ENCODE peak calls at places on chromosome 12, in seven cellular contexts. One of them, this sample, is unnamed.
A peak's percentile ranks its signal among the peaks of the same experiment; 100 is the strongest.

GRCh38 chr12:65882504-65882903 is 58.2 kb downstream of the HMGA2 start:
- DNase-seq in neural crest cell: no peak
- DNase-seq in left ventricle myocardium inferior: no peak
- DNase-seq in CD4-positive, alpha-beta T cell: no peak
- DNase-seq in HFFc6: no peak
- DNase-seq in cardiac fibroblast: no peak
- DNase-seq in heart right ventricle: no peak
- DNase-seq in this sample: no peak

GRCh38 chr12:41345071-41345470 is 157.0 kb downstream of the PDZRN4 start:
- DNase-seq in heart right ventricle: no peak
- DNase-seq in neural crest cell: no peak
- DNase-seq in HFFc6: no peak
- DNase-seq in cardiac fibroblast: no peak
- DNase-seq in left ventricle myocardium inferior: no peak
- DNase-seq in CD4-positive, alpha-beta T cell: no peak
- DNase-seq in this sample: no peak

GRCh38 chr12:85029456-85029855 is 6.6 kb downstream of the TSPAN19 start:
- DNase-seq in left ventricle myocardium inferior: no peak
- DNase-seq in CD4-positive, alpha-beta T cell: no peak
- DNase-seq in HFFc6: peak; percentile 13
- DNase-seq in neural crest cell: no peak
- DNase-seq in heart right ventricle: no peak
- DNase-seq in cardiac fibroblast: peak; percentile 63
- DNase-seq in this sample: no peak

GRCh38 chr12:29611906-29612305 is 114.4 kb upstream of the OVCH1 start:
- DNase-seq in CD4-positive, alpha-beta T cell: no peak
- DNase-seq in cardiac fibroblast: peak; percentile 92
- DNase-seq in heart right ventricle: no peak
- DNase-seq in HFFc6: no peak
- DNase-seq in left ventricle myocardium inferior: no peak
- DNase-seq in neural crest cell: no peak
- DNase-seq in this sample: no peak

GRCh38 chr12:106195638-106196037 is 52.2 kb downstream of the CKAP4 start:
- DNase-seq in neural crest cell: no peak
- DNase-seq in left ventricle myocardium inferior: peak; percentile 58
- DNase-seq in cardiac fibroblast: peak; percentile 62
- DNase-seq in HFFc6: peak; percentile 88
- DNase-seq in CD4-positive, alpha-beta T cell: no peak
- DNase-seq in heart right ventricle: peak; percentile 52
- DNase-seq in this sample: no peak

GRCh38 chr12:43331935-43332334 is 220.1 kb downstream of the ADAMTS20 start:
- DNase-seq in CD4-positive, alpha-beta T cell: no peak
- DNase-seq in cardiac fibroblast: no peak
- DNase-seq in neural crest cell: no peak
- DNase-seq in heart right ventricle: no peak
- DNase-seq in left ventricle myocardium inferior: no peak
- DNase-seq in HFFc6: no peak
- DNase-seq in this sample: no peak

GRCh38 chr12:125079084-125079483 is 13.8 kb downstream of the AACS start:
- DNase-seq in heart right ventricle: no peak
- DNase-seq in neural crest cell: no peak
- DNase-seq in left ventricle myocardium inferior: no peak
- DNase-seq in HFFc6: no peak
- DNase-seq in cardiac fibroblast: no peak
- DNase-seq in CD4-positive, alpha-beta T cell: no peak
- DNase-seq in this sample: no peak

GRCh38 chr12:108653082-108653516 is 19.4 kb upstream of the SELPLG start:
- DNase-seq in heart right ventricle: no peak
- DNase-seq in left ventricle myocardium inferior: no peak
- DNase-seq in neural crest cell: no peak
- DNase-seq in HFFc6: no peak
- DNase-seq in cardiac fibroblast: no peak
- DNase-seq in CD4-positive, alpha-beta T cell: no peak
- DNase-seq in this sample: no peak

GRCh38 chr12:121849660-121850059 is 9.0 kb downstream of the HPD start:
- DNase-seq in neural crest cell: no peak
- DNase-seq in CD4-positive, alpha-beta T cell: no peak
- DNase-seq in heart right ventricle: no peak
- DNase-seq in HFFc6: no peak
- DNase-seq in cardiac fibroblast: no peak
- DNase-seq in left ventricle myocardium inferior: no peak
- DNase-seq in this sample: no peak

GRCh38 chr12:1374296-1374695 is 220.1 kb downstream of the FBXL14 start:
- DNase-seq in left ventricle myocardium inferior: no peak
- DNase-seq in heart right ventricle: no peak
- DNase-seq in cardiac fibroblast: no peak
- DNase-seq in neural crest cell: no peak
- DNase-seq in HFFc6: no peak
- DNase-seq in CD4-positive, alpha-beta T cell: no peak
- DNase-seq in this sample: no peak

GRCh38 chr12:113310489-113310888 is 24.4 kb downstream of the SLC8B1 start:
- DNase-seq in left ventricle myocardium inferior: no peak
- DNase-seq in heart right ventricle: no peak
- DNase-seq in HFFc6: no peak
- DNase-seq in cardiac fibroblast: no peak
- DNase-seq in CD4-positive, alpha-beta T cell: no peak
- DNase-seq in neural crest cell: no peak
- DNase-seq in this sample: no peak

GRCh38 chr12:27651201-27651600 is 45.0 kb upstream of the REP15 start:
- DNase-seq in cardiac fibroblast: peak; percentile 39
- DNase-seq in neural crest cell: no peak
- DNase-seq in left ventricle myocardium inferior: no peak
- DNase-seq in HFFc6: peak; percentile 2
- DNase-seq in CD4-positive, alpha-beta T cell: no peak
- DNase-seq in heart right ventricle: no peak
- DNase-seq in this sample: no peak

GRCh38 chr12:51820721-51821422 is 27.6 kb downstream of the FIGNL2 start:
- DNase-seq in cardiac fibroblast: peak; percentile 37
- DNase-seq in HFFc6: no peak
- DNase-seq in heart right ventricle: peak; percentile 72
- DNase-seq in neural crest cell: peak; percentile 76
- DNase-seq in CD4-positive, alpha-beta T cell: peak; percentile 82
- DNase-seq in left ventricle myocardium inferior: peak; percentile 73
- DNase-seq in this sample: peak; percentile 95

GRCh38 chr12:109759595-109759994 is 46.0 kb downstream of the FAM222A start:
- DNase-seq in HFFc6: no peak
- DNase-seq in neural crest cell: no peak
- DNase-seq in heart right ventricle: peak; percentile 37
- DNase-seq in CD4-positive, alpha-beta T cell: peak; percentile 7
- DNase-seq in left ventricle myocardium inferior: peak; percentile 16
- DNase-seq in cardiac fibroblast: no peak
- DNase-seq in this sample: peak; percentile 4

GRCh38 chr12:70543444-70543843 is 93.8 kb downstream of the PTPRB start:
- DNase-seq in cardiac fibroblast: peak; percentile 98
- DNase-seq in left ventricle myocardium inferior: no peak
- DNase-seq in HFFc6: peak; percentile 94
- DNase-seq in neural crest cell: no peak
- DNase-seq in CD4-positive, alpha-beta T cell: no peak
- DNase-seq in heart right ventricle: no peak
- DNase-seq in this sample: no peak

GRCh38 chr12:97748298-97748697 is 285.7 kb downstream of the RMST start:
- DNase-seq in cardiac fibroblast: no peak
- DNase-seq in HFFc6: no peak
- DNase-seq in CD4-positive, alpha-beta T cell: no peak
- DNase-seq in heart right ventricle: no peak
- DNase-seq in neural crest cell: no peak
- DNase-seq in left ventricle myocardium inferior: no peak
- DNase-seq in this sample: no peak

GRCh38 chr12:46557539-46558373 is 185.2 kb upstream of the SLC38A2 start:
- DNase-seq in HFFc6: peak; percentile 53
- DNase-seq in CD4-positive, alpha-beta T cell: no peak
- DNase-seq in left ventricle myocardium inferior: no peak
- DNase-seq in cardiac fibroblast: peak; percentile 59
- DNase-seq in heart right ventricle: no peak
- DNase-seq in neural crest cell: no peak
- DNase-seq in this sample: no peak

GRCh38 chr12:92294676-92295440 is 149.2 kb upstream of the BTG1 start:
- DNase-seq in HFFc6: no peak
- DNase-seq in left ventricle myocardium inferior: no peak
- DNase-seq in heart right ventricle: no peak
- DNase-seq in neural crest cell: no peak
- DNase-seq in cardiac fibroblast: no peak
- DNase-seq in CD4-positive, alpha-beta T cell: no peak
- DNase-seq in this sample: no peak

GRCh38 chr12:112370868-112371510 is 11.2 kb downstream of the HECTD4 start:
- DNase-seq in left ventricle myocardium inferior: no peak
- DNase-seq in heart right ventricle: no peak
- DNase-seq in cardiac fibroblast: no peak
- DNase-seq in neural crest cell: no peak
- DNase-seq in CD4-positive, alpha-beta T cell: no peak
- DNase-seq in HFFc6: no peak
- DNase-seq in this sample: no peak

GRCh38 chr12:12562016-12562483 is 613 bp downstream of the DUSP16 start:
- DNase-seq in HFFc6: no peak
- DNase-seq in left ventricle myocardium inferior: peak; percentile 39
- DNase-seq in neural crest cell: peak; percentile 25
- DNase-seq in CD4-positive, alpha-beta T cell: peak; percentile 40
- DNase-seq in heart right ventricle: peak; percentile 47
- DNase-seq in cardiac fibroblast: peak; percentile 27
- DNase-seq in this sample: no peak

DNA sequence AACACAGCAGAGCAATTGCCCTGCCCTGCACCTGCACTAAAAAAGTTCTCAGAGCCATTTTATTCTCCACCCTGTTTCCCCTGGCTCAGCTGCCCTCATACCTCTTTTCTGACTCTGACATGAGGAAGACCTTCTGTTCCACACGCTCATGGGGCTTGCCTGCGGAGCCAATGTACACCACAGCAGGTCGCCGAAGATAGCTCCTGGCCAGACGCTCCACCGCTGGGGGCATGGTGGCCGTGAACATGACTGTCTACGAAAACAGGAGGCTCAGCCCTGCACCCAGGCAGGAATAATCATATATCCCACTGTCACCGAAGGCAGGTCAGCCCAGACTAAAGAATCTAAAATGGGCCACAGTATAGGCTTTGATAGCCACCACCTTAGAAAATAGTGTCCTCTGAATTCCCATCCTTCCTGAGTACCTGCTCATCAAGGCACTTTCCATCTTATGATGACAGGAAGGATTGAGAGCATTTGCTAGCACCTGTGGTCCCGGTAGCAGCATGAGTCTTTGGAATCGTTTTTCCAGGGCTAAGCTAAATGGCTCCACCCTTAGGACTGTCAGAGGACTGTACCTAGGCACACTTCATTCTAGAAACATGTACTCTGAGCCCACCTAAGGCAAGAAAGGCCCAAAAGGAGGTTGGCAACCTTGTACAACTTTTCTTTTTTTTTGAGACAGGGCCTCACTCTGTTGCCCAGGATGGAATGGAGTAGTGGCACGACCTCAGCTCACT is 14.2 kb downstream of the CACNB3 start:
- DNase-seq in cardiac fibroblast: no peak
- DNase-seq in heart right ventricle: no peak
- DNase-seq in CD4-positive, alpha-beta T cell: no peak
- DNase-seq in HFFc6: no peak
- DNase-seq in left ventricle myocardium inferior: no peak
- DNase-seq in neural crest cell: no peak
- DNase-seq in this sample: no peak
- TF ChIP-seq CTCF in cardiac fibroblast: no peak
- TF ChIP-seq CTCF in heart right ventricle: no peak
- TF ChIP-seq CTCF in CD4-positive, alpha-beta T cell: no peak
- TF ChIP-seq CTCF in HFFc6: no peak
- TF ChIP-seq CTCF in left ventricle myocardium inferior: no peak
- TF ChIP-seq CTCF in neural crest cell: no peak
- TF ChIP-seq CTCF in this sample: no peak

GRCh38 chr12:68806488-68807237 is 1.3 kb upstream of the MDM2 start:
- DNase-seq in heart right ventricle: no peak
- DNase-seq in neural crest cell: no peak
- DNase-seq in left ventricle myocardium inferior: no peak
- DNase-seq in HFFc6: no peak
- DNase-seq in CD4-positive, alpha-beta T cell: no peak
- DNase-seq in cardiac fibroblast: no peak
- DNase-seq in this sample: no peak

GRCh38 chr12:68805592-68806120 is 2.3 kb upstream of the MDM2 start:
- DNase-seq in HFFc6: peak; percentile 15
- DNase-seq in CD4-positive, alpha-beta T cell: no peak
- DNase-seq in cardiac fibroblast: peak; percentile 48
- DNase-seq in neural crest cell: no peak
- DNase-seq in heart right ventricle: no peak
- DNase-seq in left ventricle myocardium inferior: no peak
- DNase-seq in this sample: no peak

GRCh38 chr12:68807576-68808387 is at the start of gene MDM2:
- DNase-seq in left ventricle myocardium inferior: peak; percentile 94
- DNase-seq in neural crest cell: peak; percentile 89
- DNase-seq in cardiac fibroblast: peak; percentile 92
- DNase-seq in HFFc6: peak; percentile 69
- DNase-seq in heart right ventricle: peak; percentile 97
- DNase-seq in CD4-positive, alpha-beta T cell: peak; percentile 96
- DNase-seq in this sample: peak; percentile 100

GRCh38 chr12:68809190-68810026 is 1.4 kb downstream of the MDM2 start:
- DNase-seq in left ventricle myocardium inferior: no peak
- DNase-seq in heart right ventricle: no peak
- DNase-seq in neural crest cell: no peak
- DNase-seq in CD4-positive, alpha-beta T cell: no peak
- DNase-seq in HFFc6: no peak
- DNase-seq in cardiac fibroblast: peak; percentile 39
- DNase-seq in this sample: no peak

GRCh38 chr12:68808388-68809189 is 612 bp downstream of the MDM2 start:
- DNase-seq in heart right ventricle: peak; percentile 65
- DNase-seq in cardiac fibroblast: peak; percentile 96
- DNase-seq in left ventricle myocardium inferior: peak; percentile 67
- DNase-seq in neural crest cell: peak; percentile 59
- DNase-seq in HFFc6: peak; percentile 95
- DNase-seq in CD4-positive, alpha-beta T cell: peak; percentile 57
- DNase-seq in this sample: peak; percentile 85
- TF ChIP-seq CTCF in heart right ventricle: peak; percentile 17
- TF ChIP-seq CTCF in cardiac fibroblast: no peak
- TF ChIP-seq CTCF in left ventricle myocardium inferior: no peak
- TF ChIP-seq CTCF in neural crest cell: peak; percentile 19
- TF ChIP-seq CTCF in HFFc6: peak; percentile 55
- TF ChIP-seq CTCF in CD4-positive, alpha-beta T cell: no peak
- TF ChIP-seq CTCF in this sample: peak; percentile 4

GRCh38 chr12:57147641-57147944 is 174 bp upstream of the LRP1-AS start:
- DNase-seq in left ventricle myocardium inferior: no peak
- DNase-seq in cardiac fibroblast: peak; percentile 81
- DNase-seq in neural crest cell: no peak
- DNase-seq in heart right ventricle: no peak
- DNase-seq in CD4-positive, alpha-beta T cell: no peak
- DNase-seq in HFFc6: peak; percentile 60
- DNase-seq in this sample: no peak
- TF ChIP-seq CTCF in left ventricle myocardium inferior: no peak
- TF ChIP-seq CTCF in cardiac fibroblast: no peak
- TF ChIP-seq CTCF in neural crest cell: no peak
- TF ChIP-seq CTCF in heart right ventricle: no peak
- TF ChIP-seq CTCF in CD4-positive, alpha-beta T cell: no peak
- TF ChIP-seq CTCF in HFFc6: no peak
- TF ChIP-seq CTCF in this sample: no peak

GRCh38 chr12:107610030-107610859 is 75.4 kb upstream of the PWP1 start:
- DNase-seq in CD4-positive, alpha-beta T cell: no peak
- DNase-seq in left ventricle myocardium inferior: no peak
- DNase-seq in neural crest cell: peak; percentile 46
- DNase-seq in cardiac fibroblast: peak; percentile 60
- DNase-seq in heart right ventricle: peak; percentile 19
- DNase-seq in HFFc6: no peak
- DNase-seq in this sample: no peak
- TF ChIP-seq CTCF in CD4-positive, alpha-beta T cell: no peak
- TF ChIP-seq CTCF in left ventricle myocardium inferior: peak; percentile 70
- TF ChIP-seq CTCF in neural crest cell: peak; percentile 74
- TF ChIP-seq CTCF in cardiac fibroblast: peak; percentile 86
- TF ChIP-seq CTCF in heart right ventricle: peak; percentile 73
- TF ChIP-seq CTCF in HFFc6: peak; percentile 80
- TF ChIP-seq CTCF in this sample: no peak